ENCODE peak calls at places on chromosomes 7 and 10, in seven cellular contexts. U is stomach; E is SJCRH30; K is CD8-positive, alpha-beta T cell; F is Peyer's patch; X is colonic mucosa; G is small intestine. N is an unnamed sample. For H3K9me3, the result is how much of the 10 kb centered on the place peaks cover.

GRCh38 chr7:140041626-140042385 is 20.9 kb downstream of the PARP12 start:
- DNase-seq in E (no peak), X (no peak), U (no peak), K (peak), F (no peak), G (no peak), N (no peak)

GRCh38 chr7:30920021-30920583 is 8.4 kb downstream of the AQP1 start:
- DNase-seq in K (no peak), X (no peak), E (no peak), F (peak), G (no peak), U (no peak), N (no peak)

GRCh38 chr10:96390460-96390864 is 31.7 kb upstream of the OPALIN start:
- DNase-seq in K (no peak), X (no peak), U (peak), E (no peak), F (no peak), G (peak), N (no peak)

GRCh38 chr7:76286842-76287403 is 15.6 kb upstream of the HSPB1 start:
- DNase-seq in X (no peak), U (no peak), F (no peak), E (no peak), K (no peak), G (no peak), N (no peak)

GRCh38 chr7:77409005-77409738 is 7.0 kb downstream of the GSAP start:
- DNase-seq in X (no peak), K (no peak), G (no peak), E (no peak), U (no peak), F (no peak), N (no peak)

GRCh38 chr10:34723746-34724145 is 91.3 kb downstream of the PARD3 start:
- DNase-seq in K (no peak), U (peak), F (peak), E (peak), G (peak), X (peak), N (no peak)

GRCh38 chr10:46266506-46266985 is 20.3 kb upstream of the ANTXRL start:
- DNase-seq in K (peak), X (no peak), U (peak), G (no peak), E (no peak), F (no peak), N (no peak)

GRCh38 chr7:2886900-2887299 is 42.8 kb upstream of the GNA12 start:
- DNase-seq in E (peak), K (peak), U (peak), X (peak), G (peak), F (peak), N (peak)

GRCh38 chr7:12162420-12163113 is 48.5 kb upstream of the TMEM106B start:
- DNase-seq in F (no peak), E (no peak), X (no peak), U (no peak), K (no peak), G (no peak), N (no peak)

GRCh38 chr7:141562036-141562435 is 10.8 kb downstream of the AGK start:
- DNase-seq in E (no peak), U (no peak), X (no peak), F (no peak), G (no peak), K (no peak), N (no peak)

GRCh38 chr10:131726460-131726861 is 174.3 kb upstream of the PPP2R2D start:
- DNase-seq in K (peak), U (peak), E (peak), X (peak), F (peak), G (peak), N (no peak)

GRCh38 chr10:72742797-72743196 is 50.9 kb downstream of the MCU start:
- DNase-seq in F (no peak), K (no peak), E (no peak), X (no peak), U (no peak), G (no peak), N (no peak)

GRCh38 chr7:55515569-55516279 is 56.6 kb downstream of the VOPP1 start:
- DNase-seq in E (no peak), G (no peak), F (peak), X (no peak), K (no peak), U (no peak), N (no peak)

GRCh38 chr10:78966182-78966787 is 102.5 kb upstream of the ZMIZ1 start:
- DNase-seq in X (no peak), E (no peak), U (no peak), F (no peak), G (no peak), K (no peak), N (no peak)

GRCh38 chr7:21640150-21640549 is 97.3 kb downstream of the DNAH11 start:
- DNase-seq in X (no peak), G (no peak), E (peak), K (no peak), U (no peak), F (no peak), N (no peak)

GRCh38 chr10:132541601-132542011 is 4.0 kb downstream of the INPP5A start:
- DNase-seq in X (no peak), K (no peak), U (no peak), E (no peak), G (no peak), F (peak), N (no peak)

GRCh38 chr10:50629495-50630122 is 5.9 kb upstream of the SGMS1 start:
- DNase-seq in F (no peak), K (no peak), E (no peak), G (no peak), U (no peak), X (no peak), N (no peak)

GRCh38 chr10:44938938-44939337 is 20.7 kb upstream of the RASSF4 start:
- DNase-seq in X (no peak), K (no peak), E (no peak), G (no peak), U (no peak), F (no peak), N (no peak)

GRCh38 chr7:106284516-106285050 is at the start of gene NAMPT:
- DNase-seq in X (peak), E (peak), G (peak), K (no peak), F (peak), U (peak), N (no peak)

GRCh38 chr7:107579881-107580715 is at the start of gene BCAP29:
- DNase-seq in F (peak), E (peak), K (peak), U (peak), X (peak), G (peak), N (peak)

GRCh38 chr10:58064714-58065528 is 202.8 kb downstream of the IPMK start:
- DNase-seq in E (peak), X (peak), G (peak), F (no peak), K (no peak), U (no peak), N (peak)

GRCh38 chr7:113796557-113796956 is 122.3 kb downstream of the PPP1R3A start:
- DNase-seq in G (no peak), U (no peak), F (no peak), K (no peak), X (no peak), E (peak), N (no peak)

GRCh38 chr7:30206466-30206865 is 71.7 kb downstream of the MTURN start:
- DNase-seq in K (no peak), E (peak), X (no peak), G (no peak), F (no peak), U (no peak), N (no peak)

GRCh38 chr10:22475527-22475856 is 130.2 kb downstream of the SPAG6 start:
- DNase-seq in E (no peak), X (no peak), K (no peak), G (no peak), F (no peak), U (no peak), N (no peak)

GRCh38 chr10:24706479-24707118 is 17.1 kb downstream of the ARHGAP21 start:
- DNase-seq in F (no peak), G (peak), X (no peak), K (no peak), E (peak), U (no peak), N (peak)

GRCh38 chr7:35249537-35249907 is 4.4 kb downstream of the TBX20 start:
- DNase-seq in K (no peak), X (no peak), U (no peak), G (no peak), E (peak), F (no peak), N (no peak)

GRCh38 chr10:131310054-131310903 is 1.2 kb downstream of the TCERG1L start:
- DNase-seq in U (no peak), K (no peak), G (no peak), E (no peak), F (no peak), X (no peak), N (no peak)

GRCh38 chr10:69573056-69573806 is at the start of gene NEUROG3:
- DNase-seq in F (no peak), K (no peak), X (no peak), E (peak), U (no peak), G (no peak), N (no peak)

GRCh38 chr10:1939016-1939415 is 201.7 kb upstream of the ADARB2 start:
- DNase-seq in U (no peak), E (no peak), K (no peak), X (no peak), G (no peak), F (no peak), N (no peak)

GRCh38 chr7:106592282-106593027 is 68.5 kb downstream of the CCDC71L start:
- DNase-seq in E (no peak), X (no peak), F (no peak), U (peak), G (no peak), K (no peak), N (no peak)

GRCh38 chr10:97849491-97850402 is at the start of gene GOLGA7B:
- DNase-seq in K (peak), E (peak), G (peak), U (peak), F (peak), X (peak), N (peak)

GRCh38 chr10:92880912-92881311 is 32.6 kb downstream of the EXOC6 start:
- DNase-seq in G (no peak), F (no peak), E (no peak), U (no peak), K (no peak), X (no peak), N (no peak)

GRCh38 chr10:14060320-14061070 is 270.2 kb downstream of the FRMD4A start:
- DNase-seq in E (no peak), G (no peak), K (no peak), U (no peak), X (no peak), F (no peak), N (no peak)

GRCh38 chr7:30825215-30825720 is 54.1 kb downstream of the MINDY4 start:
- DNase-seq in G (no peak), F (no peak), X (no peak), K (no peak), E (no peak), U (no peak), N (no peak)

GRCh38 chr10:90418869-90419652 is 438.8 kb downstream of the HTR7 start:
- DNase-seq in F (no peak), E (no peak), G (peak), K (no peak), U (no peak), X (no peak), N (no peak)

GRCh38 chr10:73017955-73018480 is 63.4 kb upstream of the PLA2G12B start:
- DNase-seq in U (no peak), F (no peak), X (no peak), K (no peak), G (no peak), E (peak), N (no peak)

GRCh38 chr7:127968547-127968946 is 62.7 kb downstream of the LRRC4 start:
- DNase-seq in U (no peak), K (no peak), X (no peak), F (no peak), E (no peak), G (no peak), N (no peak)

DNA sequence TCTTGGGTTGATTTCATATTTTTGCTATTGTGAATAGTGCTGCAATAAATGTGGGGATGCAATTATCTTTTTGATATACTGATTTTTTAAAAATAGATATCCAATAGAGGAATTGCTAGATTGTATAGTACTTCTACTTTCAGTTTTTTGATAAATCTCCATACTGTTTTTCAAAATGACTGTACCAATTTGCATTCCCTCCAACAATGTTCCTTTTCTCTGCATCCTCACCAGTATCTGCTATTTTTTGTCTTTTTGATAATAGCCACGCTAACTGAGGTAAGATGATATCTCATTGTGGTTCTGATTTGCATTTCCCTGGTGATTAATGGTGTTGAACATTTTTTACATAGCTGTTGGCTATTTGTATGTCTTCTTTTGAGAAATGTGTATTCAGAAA is 217.7 kb upstream of the MTPN start:
- DNase-seq in K (no peak), E (no peak), G (no peak), F (no peak), X (no peak), U (no peak), N (no peak)
- H3K9me3 ChIP-seq in K (under half), E (under half), G (under half), F (under half), X (under half), U (under half), N (under half)

GRCh38 chr7:14377646-14378266 is 388.3 kb upstream of the ETV1 start:
- DNase-seq in F (no peak), X (no peak), U (no peak), E (peak), K (no peak), G (no peak), N (no peak)

GRCh38 chr7:14380881-14381280 is 391.4 kb upstream of the ETV1 start:
- DNase-seq in K (no peak), X (no peak), E (no peak), G (no peak), U (no peak), F (no peak), N (no peak)

GRCh38 chr7:14385074-14385473 is 395.6 kb upstream of the ETV1 start:
- DNase-seq in F (no peak), X (no peak), U (no peak), K (no peak), G (no peak), E (no peak), N (no peak)

GRCh38 chr7:14381306-14381705 is 391.8 kb upstream of the ETV1 start:
- DNase-seq in G (no peak), E (peak), U (no peak), F (no peak), X (no peak), K (no peak), N (no peak)

GRCh38 chr7:14381936-14382335 is 392.5 kb upstream of the ETV1 start:
- DNase-seq in E (peak), X (no peak), U (no peak), G (no peak), F (no peak), K (no peak), N (no peak)
- H3K27ac ChIP-seq in E (peak), X (no peak), U (no peak), G (no peak), F (no peak), K (no peak), N (no peak)

DNA sequence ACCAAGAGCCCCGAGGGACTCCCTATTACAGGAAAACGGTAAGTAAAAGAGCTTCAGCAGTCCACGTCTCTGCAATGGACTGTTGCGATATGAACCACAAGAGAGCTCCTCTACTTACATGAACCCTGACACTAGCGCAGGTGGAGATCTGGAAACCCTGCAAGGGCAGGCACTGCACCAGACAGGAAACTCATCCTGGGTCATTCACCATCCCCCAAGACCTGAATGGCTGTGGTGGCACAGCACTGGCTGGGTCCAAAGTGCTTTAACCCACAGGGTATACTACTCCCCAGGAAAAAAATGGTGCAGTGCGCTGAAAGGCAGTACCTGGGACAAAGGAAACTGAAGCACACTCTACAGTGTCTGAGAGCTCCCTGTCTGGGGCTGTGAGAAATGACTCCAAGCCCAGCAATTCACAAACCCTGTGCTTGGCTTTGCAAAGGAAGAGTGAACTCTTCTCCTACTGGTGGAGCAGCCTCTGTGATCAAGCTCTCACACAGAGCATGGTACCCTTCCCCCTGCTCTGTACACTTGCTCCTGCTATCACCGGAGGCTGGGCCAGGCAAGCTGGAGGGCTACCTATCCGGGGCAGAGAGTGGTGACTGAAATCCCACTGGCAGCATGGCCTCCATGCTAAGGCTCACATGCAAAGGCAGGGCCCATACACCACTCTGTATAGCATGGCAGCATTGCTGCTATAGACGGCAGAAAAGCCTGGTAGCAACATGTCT is 44.9 kb downstream of the HIBADH start:
- DNase-seq in X (no peak), G (no peak), U (no peak), F (no peak), K (no peak), E (no peak), N (no peak)
- H3K9me3 ChIP-seq in X (under half), G (under half), U (under half), F (under half), K (under half), E (under half), N (under half)

DNA sequence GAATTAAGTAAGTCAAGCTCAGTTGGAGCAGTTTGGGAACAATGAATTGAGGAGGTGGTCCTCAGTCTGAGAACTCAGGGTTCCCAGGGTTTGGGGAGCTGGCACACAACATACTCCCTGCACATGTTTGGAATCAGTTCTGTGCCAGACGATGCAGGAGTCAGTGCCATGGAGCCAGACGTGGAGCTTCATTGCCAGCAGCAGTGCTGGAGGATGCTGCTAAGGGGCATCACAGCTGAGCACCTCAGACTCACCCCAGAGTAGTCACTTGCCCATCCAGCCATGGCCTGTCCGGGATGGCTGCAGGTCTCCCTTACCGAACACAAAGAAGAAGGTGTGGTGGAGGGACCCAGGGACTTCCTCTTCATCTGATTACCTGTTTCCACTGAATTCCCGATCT is 7.9 kb downstream of the GIMAP5 start:
- DNase-seq in K (peak), F (no peak), G (no peak), E (no peak), X (no peak), U (no peak), N (no peak)
- H3K27ac ChIP-seq in K (peak), F (no peak), G (no peak), E (no peak), X (no peak), U (no peak), N (peak)

DNA sequence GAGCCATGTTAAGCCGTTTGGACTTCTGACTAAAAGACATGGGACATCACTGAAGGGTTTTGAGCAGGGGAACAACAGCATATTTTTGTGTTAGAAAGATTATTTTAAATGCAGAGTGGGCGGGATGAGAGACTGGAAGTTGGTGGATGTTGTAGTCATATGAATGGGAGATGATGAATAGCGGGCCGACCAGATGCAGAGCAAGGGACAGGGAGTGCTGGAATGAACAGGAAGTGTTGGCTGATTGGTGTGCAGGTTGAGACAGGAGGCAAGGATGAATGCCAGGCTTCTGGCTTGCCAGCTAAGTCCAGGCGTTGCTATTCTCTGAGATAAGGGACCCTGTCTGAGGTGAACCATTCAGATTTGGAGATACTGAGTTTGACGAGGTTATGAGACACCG is 38.0 kb downstream of the GAD2 start:
- DNase-seq in E (no peak), F (no peak), K (no peak), U (no peak), G (no peak), X (no peak), N (no peak)
- H3K9me3 ChIP-seq in E (under half), F (under half), K (under half), U (under half), G (under half), X (under half), N (under half)

GRCh38 chr7:45689797-45690761 is 115.9 kb downstream of the ADCY1 start:
- DNase-seq in K (peak), U (no peak), E (no peak), G (no peak), X (peak), F (peak), N (no peak)
- H3K27ac ChIP-seq in K (no peak), U (peak), E (no peak), G (no peak), X (no peak), F (no peak), N (no peak)

GRCh38 chr7:69448071-69448470 is 150.2 kb upstream of the AUTS2 start:
- DNase-seq in E (no peak), F (no peak), X (no peak), K (no peak), G (no peak), U (no peak), N (no peak)
- H3K9me3 ChIP-seq in E (under half), F (under half), X (under half), K (under half), G (under half), U (under half), N (under half)

GRCh38 chr10:235921-236320 is 100.7 kb downstream of the ZMYND11 start:
- DNase-seq in U (no peak), E (no peak), K (no peak), G (no peak), F (no peak), X (no peak), N (no peak)

GRCh38 chr10:244227-244626 is 109.0 kb downstream of the ZMYND11 start:
- DNase-seq in G (no peak), E (no peak), X (no peak), U (no peak), K (no peak), F (no peak), N (no peak)

GRCh38 chr10:246431-246830 is 111.2 kb downstream of the ZMYND11 start:
- DNase-seq in U (no peak), E (no peak), K (no peak), G (no peak), F (no peak), X (no peak), N (no peak)

GRCh38 chr10:239109-239508 is 103.9 kb downstream of the ZMYND11 start:
- DNase-seq in U (no peak), E (peak), K (no peak), F (no peak), X (no peak), G (no peak), N (no peak)

DNA sequence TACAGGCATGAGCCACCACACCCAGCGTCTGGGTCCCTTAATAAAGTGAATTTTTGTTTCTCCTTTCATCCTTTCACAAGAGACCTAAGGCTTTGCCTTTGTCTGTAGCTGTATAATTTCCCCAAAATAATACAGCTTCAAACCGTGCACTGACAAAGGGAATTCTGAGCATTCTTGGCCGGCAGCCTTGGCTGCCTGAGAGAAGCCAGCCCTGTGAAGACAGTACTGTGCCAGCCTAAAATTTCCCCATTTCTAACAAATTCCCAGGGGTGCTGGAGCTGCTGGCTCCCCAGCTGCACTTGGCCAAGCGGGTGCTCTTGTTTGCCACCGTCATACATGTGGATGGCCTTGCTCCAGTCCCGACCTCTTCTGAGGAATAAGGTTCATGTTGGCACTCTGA is 106.2 kb downstream of the ZMYND11 start:
- DNase-seq in K (no peak), E (no peak), U (no peak), F (no peak), X (no peak), G (no peak), N (no peak)
- H3K27ac ChIP-seq in K (no peak), E (no peak), U (no peak), F (no peak), X (no peak), G (no peak), N (no peak)

N was measured in CD4-positive, alpha-beta memory T cell.